ENCODE peak calls at places on chromosomes 5 and 9, in four cellular contexts. V is cardiac muscle cell; J is CD4-positive, alpha-beta memory T cell; O is body of pancreas. Z is an unnamed sample.

GRCh38 chr5:80109549-80110478 is 74.7 kb downstream of the THBS4 start:
- DNase-seq in O (no peak), V (peak; percentile 29), J (no peak), Z (no peak)

GRCh38 chr5:143979044-143979690 is 167.2 kb downstream of the HMHB1 start:
- DNase-seq in V (no peak), O (no peak), J (no peak), Z (no peak)

GRCh38 chr5:177500685-177501522 is 3.5 kb upstream of the PDLIM7 start:
- DNase-seq in O (peak; percentile 92), J (peak; percentile 73), V (peak; percentile 97), Z (peak; percentile 76)

GRCh38 chr9:134396258-134396742 is 70.0 kb downstream of the RXRA start:
- DNase-seq in O (no peak), J (peak; percentile 37), V (no peak), Z (peak; percentile 60)

GRCh38 chr5:157552650-157553049 is 22.9 kb downstream of the ADAM19 start:
- DNase-seq in V (no peak), J (no peak), O (no peak), Z (no peak)

GRCh38 chr9:114311571-114312512 is 11.1 kb upstream of the ORM1 start:
- DNase-seq in V (no peak), O (peak; percentile 2), J (no peak), Z (no peak)

GRCh38 chr9:111588846-111589245 is 10.6 kb downstream of the PTGR1 start:
- DNase-seq in J (no peak), O (no peak), V (no peak), Z (no peak)

GRCh38 chr5:168897387-168898122 is 318.4 kb upstream of the PANK3 start:
- DNase-seq in J (no peak), O (no peak), V (no peak), Z (no peak)

GRCh38 chr5:159057426-159057825 is 42.3 kb downstream of the EBF1 start:
- DNase-seq in O (no peak), V (no peak), J (no peak), Z (no peak)

GRCh38 chr5:12683249-12683648 is 779.0 kb upstream of the CTNND2 start:
- DNase-seq in J (no peak), V (no peak), O (no peak), Z (no peak)

DNA sequence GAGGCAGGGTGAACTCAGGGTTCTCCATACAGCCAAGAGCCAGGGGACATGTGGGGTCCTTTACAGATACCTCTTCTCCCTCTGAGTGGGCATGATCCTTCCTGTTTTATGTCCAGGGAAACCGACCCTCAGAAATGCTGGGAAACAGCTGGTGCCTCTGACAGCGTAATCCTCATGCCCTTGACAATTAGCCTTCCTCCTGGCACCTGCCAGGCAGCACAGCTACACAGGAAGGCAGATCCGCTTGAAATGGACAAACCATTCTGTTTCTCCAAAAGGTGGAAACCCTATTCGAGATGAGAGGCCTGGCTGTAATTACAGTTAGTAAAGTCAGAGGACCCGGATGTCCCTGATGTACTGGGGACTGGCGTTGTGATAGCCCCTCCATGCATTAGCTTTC is 7.2 kb downstream of the ERGIC1 start:
- DNase-seq in V (no peak), O (no peak), J (no peak), Z (no peak)
- H3K27ac ChIP-seq in V (no peak overlapping the region), O (peak overlapping the region; percentile 97), J (no peak overlapping the region), Z (no peak overlapping the region)

DNA sequence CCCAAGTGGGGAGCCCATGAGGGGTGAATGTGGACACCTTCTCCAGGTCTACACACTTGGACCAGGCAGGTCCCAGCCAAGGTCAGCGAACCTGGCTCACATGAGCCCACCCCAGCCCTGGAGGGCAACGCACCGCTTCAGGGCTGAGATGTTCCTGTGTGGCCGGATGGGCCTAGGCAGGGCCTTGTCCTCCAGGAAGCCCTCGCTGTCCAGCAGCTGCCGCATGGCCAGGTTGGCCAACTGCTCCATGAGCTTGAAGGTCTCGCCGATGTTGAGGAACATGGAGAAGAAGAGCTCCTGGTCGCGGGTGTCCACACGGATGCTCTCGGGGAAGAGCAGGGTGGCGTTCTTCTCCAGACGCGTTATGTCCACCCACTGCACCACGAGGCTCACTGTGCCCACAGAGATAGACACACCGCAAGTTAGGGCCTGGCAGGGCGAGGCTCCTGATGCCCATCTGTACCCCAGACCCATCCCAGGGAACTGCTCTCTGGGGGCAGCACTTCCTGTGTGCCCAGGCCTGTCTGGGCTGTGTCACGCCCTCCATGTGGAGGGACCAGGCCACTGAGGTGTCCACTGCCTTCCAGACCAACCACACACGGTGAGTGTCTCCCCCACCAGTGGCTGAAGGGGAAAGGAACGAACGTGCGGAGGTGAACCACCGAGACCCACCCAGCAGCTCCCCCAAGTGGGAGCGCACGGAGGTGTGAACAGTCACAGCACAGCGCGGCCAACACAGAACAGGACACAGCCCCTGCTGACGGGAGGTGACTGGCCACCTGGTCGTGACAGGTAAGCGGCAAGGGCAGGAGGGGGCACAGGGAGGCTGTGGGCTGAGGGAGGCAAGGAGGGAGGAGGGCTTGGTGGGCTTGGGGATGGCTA is 14.4 kb downstream of the TBC1D9B start:
- DNase-seq in V (no peak), J (no peak), O (no peak), Z (no peak)
- H3K36me3 ChIP-seq in V (peaks cover 41% of the 10 kb centered on the region), J (peaks cover 49% of the 10 kb centered on the region), O (peaks cover 31% of the 10 kb centered on the region), Z (peaks cover 10% of the 10 kb centered on the region)

DNA sequence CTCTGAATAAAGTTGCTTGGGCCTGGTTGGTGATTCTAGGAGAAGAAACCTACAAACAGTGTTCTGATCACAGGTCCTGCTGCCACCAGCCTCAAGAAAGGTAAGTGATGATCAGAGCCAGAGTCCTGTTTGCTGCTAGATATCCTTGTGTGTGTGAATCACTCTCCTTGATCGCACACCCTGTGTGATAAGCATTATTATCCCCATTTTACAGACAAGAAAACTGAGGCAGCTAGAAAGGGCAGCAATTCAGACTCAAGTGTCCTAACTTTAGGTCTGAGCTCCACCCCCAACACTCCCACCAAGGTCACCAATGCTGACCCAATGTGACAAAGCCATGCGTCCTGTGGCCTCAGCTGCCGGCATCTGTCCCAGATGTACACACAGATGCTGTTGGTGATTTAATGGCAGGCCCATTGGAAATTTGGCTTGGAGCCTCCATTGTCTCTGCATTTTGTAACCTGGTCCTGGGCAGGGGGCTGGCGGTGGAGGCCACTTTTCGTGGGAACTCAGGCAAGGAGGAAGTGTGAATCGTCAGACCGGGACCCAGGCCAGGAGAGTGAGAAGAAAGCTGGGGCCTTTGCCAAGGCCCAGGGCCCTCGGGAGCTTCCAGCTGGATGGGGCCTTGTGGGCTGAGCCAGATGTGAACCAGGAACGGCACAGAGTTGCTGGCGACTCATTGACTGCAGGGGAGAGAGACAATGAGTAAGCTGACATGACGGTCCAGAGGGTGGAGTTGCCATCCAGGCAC is 29.8 kb upstream of the GGTA1 start:
- DNase-seq in O (peak; percentile 85), J (no peak), V (no peak), Z (no peak)
- H3K27me3 ChIP-seq in O (no peaks in the 10 kb centered on the region), J (no peaks in the 10 kb centered on the region), V (no peaks in the 10 kb centered on the region), Z (no peaks in the 10 kb centered on the region)

DNA sequence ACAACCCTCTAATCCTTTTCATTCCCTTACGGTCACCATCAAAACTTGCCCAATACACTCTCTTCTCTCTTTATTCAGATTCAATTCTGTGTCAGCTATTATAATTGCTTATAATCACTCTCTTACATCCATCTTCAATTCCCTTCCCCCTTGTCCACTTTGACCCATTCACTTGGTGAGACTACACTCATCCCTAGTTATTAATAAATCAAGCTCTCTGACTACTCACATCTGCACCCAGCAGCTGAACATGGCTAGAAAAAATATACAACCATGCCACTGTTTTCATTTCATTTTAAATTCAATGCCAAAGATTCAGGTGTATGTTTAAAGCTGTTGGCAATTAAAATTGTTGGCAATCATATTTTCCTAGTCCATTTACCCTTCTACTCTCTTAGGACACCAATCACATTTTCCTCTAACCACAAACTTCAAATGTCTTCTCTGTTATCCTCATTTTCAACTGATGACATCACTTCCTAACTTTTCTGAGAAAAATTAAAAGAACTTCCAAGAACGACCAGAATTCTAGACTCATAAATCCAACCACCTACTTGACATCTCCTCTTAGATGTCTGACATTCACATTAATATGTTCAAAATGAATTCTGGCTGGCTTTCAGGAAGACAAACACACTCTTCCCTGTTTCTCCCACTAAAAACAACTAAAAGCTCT is 5.5 kb downstream of the C5orf15 start:
- DNase-seq in J (no peak), V (no peak), O (no peak), Z (no peak)
- H3K27ac ChIP-seq in J (no peak overlapping the region), V (no peak overlapping the region), O (no peak overlapping the region), Z (no peak overlapping the region)

DNA sequence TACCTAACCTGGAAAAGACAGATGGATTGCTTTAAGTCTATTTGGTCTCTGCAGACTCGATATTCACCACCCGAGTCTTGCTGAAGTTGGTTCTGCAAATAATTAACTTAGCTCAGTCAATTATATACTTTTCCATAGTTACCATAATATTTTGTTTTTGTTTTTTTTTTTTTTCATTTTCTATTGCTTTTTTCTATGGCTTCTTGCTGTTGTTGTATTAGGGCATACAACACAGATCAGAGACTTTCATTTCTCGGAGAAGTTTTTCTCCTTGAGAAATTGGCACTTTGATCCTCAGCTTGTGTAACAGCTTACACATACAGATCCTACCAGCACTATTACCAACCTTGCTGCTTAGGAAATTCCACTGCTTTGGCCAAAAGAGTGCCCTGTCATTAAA is 88.0 kb downstream of the GPR21 start:
- DNase-seq in O (no peak), V (no peak), J (no peak), Z (no peak)
- H3K36me3 ChIP-seq in O (no peaks in the 10 kb centered on the region), V (no peaks in the 10 kb centered on the region), J (no peaks in the 10 kb centered on the region), Z (no peaks in the 10 kb centered on the region)

Z was measured in CD8-positive, alpha-beta memory T cell.